ENCODE peak calls at places on chromosomes 6 and 20, in eight cellular contexts. One of them, this sample, is unnamed.

GRCh38 chr6:143158113-143158581 is 97.5 kb downstream of the AIG1 start:
- DNase-seq in H9: no peak
- DNase-seq in caudate nucleus: no peak
- DNase-seq in cardiac muscle cell: no peak
- DNase-seq in left lung: no peak
- DNase-seq in fibroblast of lung: no peak
- DNase-seq in breast epithelium: no peak
- DNase-seq in heart right ventricle: no peak
- DNase-seq in this sample: no peak

GRCh38 chr6:169810066-169810989 is 58.9 kb downstream of the ERMARD start:
- DNase-seq in H9: peak
- DNase-seq in caudate nucleus: no peak
- DNase-seq in cardiac muscle cell: no peak
- DNase-seq in left lung: peak
- DNase-seq in fibroblast of lung: no peak
- DNase-seq in breast epithelium: no peak
- DNase-seq in heart right ventricle: no peak
- DNase-seq in this sample: peak

GRCh38 chr6:68343901-68344300 is 291.2 kb upstream of the ADGRB3 start:
- DNase-seq in H9: peak
- DNase-seq in caudate nucleus: no peak
- DNase-seq in cardiac muscle cell: peak
- DNase-seq in left lung: no peak
- DNase-seq in fibroblast of lung: peak
- DNase-seq in breast epithelium: no peak
- DNase-seq in heart right ventricle: no peak
- DNase-seq in this sample: peak

GRCh38 chr6:35922139-35922554 is 1.2 kb upstream of the SRPK1 start:
- DNase-seq in H9: no peak
- DNase-seq in caudate nucleus: no peak
- DNase-seq in cardiac muscle cell: no peak
- DNase-seq in left lung: no peak
- DNase-seq in fibroblast of lung: no peak
- DNase-seq in breast epithelium: no peak
- DNase-seq in heart right ventricle: no peak
- DNase-seq in this sample: no peak

GRCh38 chr6:91031581-91031980 is 444.7 kb upstream of the MAP3K7 start:
- DNase-seq in H9: peak
- DNase-seq in caudate nucleus: no peak
- DNase-seq in cardiac muscle cell: no peak
- DNase-seq in left lung: no peak
- DNase-seq in fibroblast of lung: no peak
- DNase-seq in breast epithelium: no peak
- DNase-seq in heart right ventricle: no peak
- DNase-seq in this sample: no peak

GRCh38 chr6:87152528-87152950 is 2.8 kb upstream of the ZNF292 start:
- DNase-seq in H9: no peak
- DNase-seq in caudate nucleus: peak
- DNase-seq in cardiac muscle cell: no peak
- DNase-seq in left lung: no peak
- DNase-seq in fibroblast of lung: peak
- DNase-seq in breast epithelium: no peak
- DNase-seq in heart right ventricle: no peak
- DNase-seq in this sample: peak

GRCh38 chr6:71886184-71887005 is at the start of gene RIMS1:
- DNase-seq in H9: peak
- DNase-seq in caudate nucleus: peak
- DNase-seq in cardiac muscle cell: peak
- DNase-seq in left lung: no peak
- DNase-seq in fibroblast of lung: peak
- DNase-seq in breast epithelium: no peak
- DNase-seq in heart right ventricle: peak
- DNase-seq in this sample: peak

GRCh38 chr6:121430514-121431460 is 4.7 kb upstream of the GJA1 start:
- DNase-seq in H9: no peak
- DNase-seq in caudate nucleus: no peak
- DNase-seq in cardiac muscle cell: peak
- DNase-seq in left lung: no peak
- DNase-seq in fibroblast of lung: peak
- DNase-seq in breast epithelium: no peak
- DNase-seq in heart right ventricle: no peak
- DNase-seq in this sample: peak

GRCh38 chr20:50292324-50293243 is 102.0 kb downstream of the CEBPB start:
- DNase-seq in H9: peak
- DNase-seq in caudate nucleus: peak
- DNase-seq in cardiac muscle cell: peak
- DNase-seq in left lung: peak
- DNase-seq in fibroblast of lung: peak
- DNase-seq in breast epithelium: peak
- DNase-seq in heart right ventricle: peak
- DNase-seq in this sample: no peak

GRCh38 chr6:145814035-145814500 is 527 bp downstream of the FBXO30 start:
- DNase-seq in H9: peak
- DNase-seq in caudate nucleus: no peak
- DNase-seq in cardiac muscle cell: no peak
- DNase-seq in left lung: peak
- DNase-seq in fibroblast of lung: peak
- DNase-seq in breast epithelium: no peak
- DNase-seq in heart right ventricle: peak
- DNase-seq in this sample: peak

GRCh38 chr6:108132863-108133262 is 33.0 kb upstream of the NR2E1 start:
- DNase-seq in H9: no peak
- DNase-seq in caudate nucleus: no peak
- DNase-seq in cardiac muscle cell: no peak
- DNase-seq in left lung: no peak
- DNase-seq in fibroblast of lung: no peak
- DNase-seq in breast epithelium: no peak
- DNase-seq in heart right ventricle: no peak
- DNase-seq in this sample: no peak

DNA sequence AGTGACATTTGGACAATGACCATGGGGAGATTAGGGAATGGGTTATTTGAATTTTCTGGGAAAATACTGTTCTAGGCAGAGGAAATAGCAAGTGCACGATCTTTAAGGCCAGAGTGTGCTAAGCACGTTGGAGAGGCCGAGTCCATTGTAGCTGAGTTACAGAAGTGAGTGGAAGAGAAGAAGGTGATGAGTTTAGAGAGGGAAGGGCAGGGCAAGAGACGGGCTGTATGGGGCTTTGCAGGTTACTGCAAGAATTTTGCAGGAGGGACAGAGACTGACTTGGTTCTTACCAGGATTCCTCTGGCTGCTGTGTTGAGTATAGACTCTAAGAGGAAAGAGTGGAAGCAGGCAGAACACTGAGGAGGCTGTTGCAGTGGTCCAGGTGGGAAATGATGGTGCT is 1.1 kb upstream of the NCOA3 start:
- DNase-seq in H9: no peak
- DNase-seq in caudate nucleus: no peak
- DNase-seq in cardiac muscle cell: no peak
- DNase-seq in left lung: no peak
- DNase-seq in fibroblast of lung: no peak
- DNase-seq in breast epithelium: no peak
- DNase-seq in heart right ventricle: no peak
- DNase-seq in this sample: no peak
- H3K27ac ChIP-seq in H9: no peak
- H3K27ac ChIP-seq in caudate nucleus: no peak
- H3K27ac ChIP-seq in cardiac muscle cell: no peak
- H3K27ac ChIP-seq in left lung: peak
- H3K27ac ChIP-seq in fibroblast of lung: no peak
- H3K27ac ChIP-seq in breast epithelium: no peak
- H3K27ac ChIP-seq in heart right ventricle: peak
- H3K27ac ChIP-seq in this sample: no peak

DNA sequence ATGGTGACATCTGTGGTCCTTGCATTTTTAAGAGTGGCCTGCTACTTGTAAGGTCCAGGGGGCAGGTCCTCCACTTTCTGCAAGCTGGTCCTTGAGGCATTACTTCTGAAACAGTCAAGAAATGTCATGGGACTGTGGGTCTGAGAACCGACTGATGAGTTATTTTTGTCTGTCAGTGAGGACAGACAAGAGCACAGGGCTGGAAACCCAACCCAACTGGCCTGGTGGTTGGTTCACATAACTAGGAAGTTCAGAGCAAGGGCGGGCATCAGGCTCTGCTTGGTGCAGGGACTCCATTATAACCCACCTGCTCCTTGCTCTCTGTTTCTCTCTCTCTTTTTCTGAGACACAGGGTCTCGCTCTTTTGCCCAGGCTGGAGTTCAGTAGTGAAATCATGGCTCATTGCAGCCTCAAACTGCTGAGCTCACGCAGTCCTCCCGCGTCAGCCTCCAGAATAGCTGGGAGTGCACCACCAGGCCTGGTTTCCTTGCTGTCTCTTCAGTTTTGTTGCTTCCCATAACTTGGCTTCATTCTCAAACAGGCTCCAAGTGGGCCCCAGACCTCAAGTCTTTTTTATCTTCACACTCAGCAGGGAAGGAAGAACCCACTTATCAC is 9.2 kb downstream of the CST3 start:
- DNase-seq in H9: no peak
- DNase-seq in caudate nucleus: no peak
- DNase-seq in cardiac muscle cell: peak
- DNase-seq in left lung: no peak
- DNase-seq in fibroblast of lung: no peak
- DNase-seq in breast epithelium: no peak
- DNase-seq in heart right ventricle: no peak
- DNase-seq in this sample: no peak
- H3K27ac ChIP-seq in H9: no peak
- H3K27ac ChIP-seq in caudate nucleus: no peak
- H3K27ac ChIP-seq in cardiac muscle cell: no peak
- H3K27ac ChIP-seq in left lung: no peak
- H3K27ac ChIP-seq in fibroblast of lung: no peak
- H3K27ac ChIP-seq in breast epithelium: peak
- H3K27ac ChIP-seq in heart right ventricle: peak
- H3K27ac ChIP-seq in this sample: no peak

GRCh38 chr6:66538548-66539135 is 831.6 kb upstream of the EYS start:
- DNase-seq in H9: no peak
- DNase-seq in caudate nucleus: no peak
- DNase-seq in cardiac muscle cell: no peak
- DNase-seq in left lung: no peak
- DNase-seq in fibroblast of lung: no peak
- DNase-seq in breast epithelium: no peak
- DNase-seq in heart right ventricle: no peak
- DNase-seq in this sample: no peak

DNA sequence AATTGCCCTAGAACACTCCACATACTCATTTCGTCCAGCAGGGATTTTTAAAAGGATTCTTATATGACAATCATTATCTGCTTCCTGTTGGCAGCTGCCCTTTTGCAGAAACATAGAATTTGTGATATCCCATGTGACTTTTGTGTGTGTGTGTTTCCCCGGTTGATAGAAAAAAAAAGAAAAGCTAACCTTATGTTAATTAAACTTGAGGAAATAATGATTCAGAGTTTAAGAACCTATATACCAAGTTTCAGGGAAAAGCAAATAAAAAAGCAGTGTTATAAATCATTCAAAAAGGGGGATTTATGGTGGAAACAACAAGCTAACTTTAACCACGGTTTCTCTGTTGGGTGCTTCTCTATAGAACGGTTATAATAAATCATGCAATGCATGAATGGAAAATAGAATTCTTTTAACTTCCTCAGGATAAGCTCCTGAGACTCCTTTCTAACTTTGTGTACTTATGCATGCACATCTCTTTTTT is 826.9 kb upstream of the EYS start:
- DNase-seq in H9: no peak
- DNase-seq in caudate nucleus: no peak
- DNase-seq in cardiac muscle cell: no peak
- DNase-seq in left lung: no peak
- DNase-seq in fibroblast of lung: no peak
- DNase-seq in breast epithelium: no peak
- DNase-seq in heart right ventricle: no peak
- DNase-seq in this sample: no peak
- H3K27ac ChIP-seq in H9: no peak
- H3K27ac ChIP-seq in caudate nucleus: no peak
- H3K27ac ChIP-seq in cardiac muscle cell: no peak
- H3K27ac ChIP-seq in left lung: no peak
- H3K27ac ChIP-seq in fibroblast of lung: no peak
- H3K27ac ChIP-seq in breast epithelium: no peak
- H3K27ac ChIP-seq in heart right ventricle: no peak
- H3K27ac ChIP-seq in this sample: no peak

DNA sequence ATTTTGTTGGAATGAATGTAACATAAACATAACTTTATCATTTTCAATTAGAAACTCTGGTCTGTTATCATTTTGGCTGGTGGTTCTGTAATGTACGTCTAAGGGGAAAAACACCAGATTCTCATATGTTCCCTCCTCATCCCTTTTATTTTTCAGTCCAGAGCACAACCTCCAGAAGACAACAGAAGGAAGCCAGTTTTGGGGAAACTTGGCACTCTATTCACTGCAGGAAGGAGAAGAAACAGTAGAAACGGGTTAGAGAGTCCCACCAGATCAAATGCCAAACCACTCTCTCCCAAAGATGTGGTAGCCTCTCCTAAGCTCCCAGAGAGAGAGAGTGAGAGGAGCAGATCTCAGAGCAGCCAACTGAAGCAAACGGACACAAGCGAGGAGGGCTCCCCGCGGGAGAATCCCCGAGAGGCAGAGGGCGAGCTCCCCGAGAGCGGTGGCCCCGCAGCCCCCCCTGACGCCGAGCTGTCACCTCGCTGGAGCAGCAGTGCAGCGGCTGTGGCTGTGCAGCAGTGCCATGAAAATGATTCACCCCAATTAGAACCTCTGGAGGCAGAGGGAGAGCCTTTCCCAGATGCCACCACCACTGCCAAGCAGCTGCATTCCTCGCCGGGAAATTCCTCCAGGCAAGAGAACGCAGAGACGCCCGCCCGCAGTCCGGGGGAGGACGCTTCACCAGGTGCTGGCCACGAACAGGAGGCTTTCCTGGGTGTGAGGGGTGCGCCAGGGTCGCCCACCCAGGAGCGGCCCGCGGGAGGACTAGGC is 117.8 kb downstream of the RTN4IP1 start:
- DNase-seq in H9: peak
- DNase-seq in caudate nucleus: no peak
- DNase-seq in cardiac muscle cell: peak
- DNase-seq in left lung: peak
- DNase-seq in fibroblast of lung: peak
- DNase-seq in breast epithelium: peak
- DNase-seq in heart right ventricle: no peak
- DNase-seq in this sample: peak
- H3K27ac ChIP-seq in H9: no peak
- H3K27ac ChIP-seq in caudate nucleus: no peak
- H3K27ac ChIP-seq in cardiac muscle cell: no peak
- H3K27ac ChIP-seq in left lung: peak
- H3K27ac ChIP-seq in fibroblast of lung: peak
- H3K27ac ChIP-seq in breast epithelium: peak
- H3K27ac ChIP-seq in heart right ventricle: peak
- H3K27ac ChIP-seq in this sample: no peak

DNA sequence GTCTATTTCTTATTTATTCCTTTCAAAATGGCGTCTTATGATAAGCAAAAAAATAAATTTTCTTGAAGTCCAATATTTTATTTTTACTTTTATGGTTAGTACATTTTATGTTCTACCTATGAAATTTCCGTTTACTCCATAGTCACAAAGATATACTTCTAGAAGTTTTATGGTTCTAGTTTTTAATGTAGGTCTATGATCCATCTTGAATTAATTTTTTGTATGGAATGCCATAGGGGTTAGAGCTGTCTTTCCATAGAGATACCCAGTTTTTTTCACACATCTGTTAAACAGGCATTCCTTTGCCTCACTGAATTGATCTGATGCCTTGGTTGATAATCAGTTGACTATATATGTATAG is 24.9 kb upstream of the ASIP start:
- DNase-seq in H9: no peak
- DNase-seq in caudate nucleus: no peak
- DNase-seq in cardiac muscle cell: no peak
- DNase-seq in left lung: no peak
- DNase-seq in fibroblast of lung: no peak
- DNase-seq in breast epithelium: no peak
- DNase-seq in heart right ventricle: no peak
- DNase-seq in this sample: no peak
- H3K27ac ChIP-seq in H9: no peak
- H3K27ac ChIP-seq in caudate nucleus: no peak
- H3K27ac ChIP-seq in cardiac muscle cell: peak
- H3K27ac ChIP-seq in left lung: peak
- H3K27ac ChIP-seq in fibroblast of lung: no peak
- H3K27ac ChIP-seq in breast epithelium: peak
- H3K27ac ChIP-seq in heart right ventricle: peak
- H3K27ac ChIP-seq in this sample: no peak

This sample was measured in neural progenitor cell.